ENCODE peak calls at places on chromosome 20, in ten cellular contexts. G, H, J, Z, N, C, A, Q, Y and T are unnamed samples.
A peak's percentile ranks its signal among the peaks of the same experiment; 100 is the strongest.

GRCh38 chr20:19814241-19814640 is 56.2 kb downstream of the RIN2 start:
- DNase-seq in H (no peak), Z (no peak), C (no peak), Q (no peak), J (no peak), A (no peak), N (no peak), Y (no peak), G (no peak), T (no peak)

GRCh38 chr20:17624070-17624469 is 54.2 kb downstream of the DSTN start:
- DNase-seq in Y (no peak), N (no peak), C (peak; percentile 8), G (no peak), Q (peak; percentile 6), A (no peak), J (no peak), H (no peak), Z (peak; percentile 32), T (no peak)

GRCh38 chr20:61639200-61639599 is 387.1 kb downstream of the CDH4 start:
- DNase-seq in Q (no peak), H (no peak), J (no peak), Z (no peak), A (peak; percentile 17), N (peak; percentile 33), Y (no peak), C (no peak), G (no peak), T (no peak)

GRCh38 chr20:5168582-5169396 is 42.0 kb downstream of the CDS2 start:
- DNase-seq in J (no peak), Q (no peak), N (peak; percentile 38), G (peak; percentile 52), C (peak; percentile 35), A (peak; percentile 70), Y (no peak), H (no peak), Z (no peak), T (no peak)

GRCh38 chr20:11853359-11853758 is 64.3 kb upstream of the BTBD3 start:
- DNase-seq in C (no peak), Q (no peak), H (no peak), Z (no peak), Y (no peak), N (peak; percentile 52), J (no peak), A (no peak), G (no peak), T (no peak)

GRCh38 chr20:1702855-1703254 is 45.3 kb upstream of the SIRPG start:
- DNase-seq in A (no peak), Y (no peak), Q (no peak), C (no peak), H (no peak), J (no peak), Z (no peak), N (no peak), G (no peak), T (no peak)

GRCh38 chr20:39825950-39826349 is 863.1 kb downstream of the MAFB start:
- DNase-seq in Y (peak; percentile 35), J (no peak), Z (no peak), N (peak; percentile 13), C (no peak), A (peak; percentile 67), Q (no peak), H (no peak), G (no peak), T (no peak)

GRCh38 chr20:40606660-40607059 is 82.4 kb downstream of the MAFB start:
- DNase-seq in Q (no peak), Y (no peak), G (no peak), C (no peak), H (no peak), A (no peak), Z (no peak), N (no peak), J (no peak), T (no peak)

GRCh38 chr20:41394931-41395668 is 28.5 kb upstream of the EMILIN3 start:
- DNase-seq in G (no peak), Q (peak; percentile 59), N (no peak), C (no peak), H (peak; percentile 15), Z (peak; percentile 65), A (no peak), Y (no peak), J (no peak), T (no peak)

GRCh38 chr20:54940471-54940870 is 465.1 kb downstream of the DOK5 start:
- DNase-seq in G (no peak), Y (no peak), Z (no peak), A (no peak), J (no peak), H (no peak), C (no peak), Q (no peak), N (no peak), T (no peak)
- TF ChIP-seq CTCF in G (no peak), Y (no peak), Z (no peak), A (no peak), J (no peak), H (no peak), C (no peak), Q (no peak), N (no peak), T (no peak)

DNA sequence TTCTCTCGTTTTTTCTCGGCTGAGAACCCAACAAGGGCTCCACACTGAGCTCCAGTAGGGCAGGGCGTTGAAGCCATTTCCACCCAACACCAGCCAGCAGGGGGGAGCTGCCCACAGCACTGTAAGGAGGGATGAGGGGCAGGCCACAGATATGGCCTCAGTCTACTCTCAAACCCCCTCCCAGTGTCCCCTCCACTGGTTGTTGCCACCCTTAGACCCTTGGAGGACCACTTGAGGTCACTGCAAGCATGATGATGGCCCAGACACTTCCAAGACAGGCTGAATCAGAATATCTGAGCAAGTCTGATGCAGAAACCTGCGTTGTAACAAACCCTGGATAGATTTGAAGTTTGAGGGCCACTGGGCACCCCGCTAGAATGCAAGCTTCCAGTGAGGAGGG is 217.0 kb upstream of the CST7 start:
- DNase-seq in C (no peak), G (no peak), Y (no peak), Q (no peak), N (no peak), H (no peak), A (no peak), Z (no peak), J (no peak), T (no peak)
- TF ChIP-seq CTCF in C (no peak), G (no peak), Y (no peak), Q (no peak), N (no peak), H (no peak), A (no peak), Z (no peak), J (no peak), T (no peak)

DNA sequence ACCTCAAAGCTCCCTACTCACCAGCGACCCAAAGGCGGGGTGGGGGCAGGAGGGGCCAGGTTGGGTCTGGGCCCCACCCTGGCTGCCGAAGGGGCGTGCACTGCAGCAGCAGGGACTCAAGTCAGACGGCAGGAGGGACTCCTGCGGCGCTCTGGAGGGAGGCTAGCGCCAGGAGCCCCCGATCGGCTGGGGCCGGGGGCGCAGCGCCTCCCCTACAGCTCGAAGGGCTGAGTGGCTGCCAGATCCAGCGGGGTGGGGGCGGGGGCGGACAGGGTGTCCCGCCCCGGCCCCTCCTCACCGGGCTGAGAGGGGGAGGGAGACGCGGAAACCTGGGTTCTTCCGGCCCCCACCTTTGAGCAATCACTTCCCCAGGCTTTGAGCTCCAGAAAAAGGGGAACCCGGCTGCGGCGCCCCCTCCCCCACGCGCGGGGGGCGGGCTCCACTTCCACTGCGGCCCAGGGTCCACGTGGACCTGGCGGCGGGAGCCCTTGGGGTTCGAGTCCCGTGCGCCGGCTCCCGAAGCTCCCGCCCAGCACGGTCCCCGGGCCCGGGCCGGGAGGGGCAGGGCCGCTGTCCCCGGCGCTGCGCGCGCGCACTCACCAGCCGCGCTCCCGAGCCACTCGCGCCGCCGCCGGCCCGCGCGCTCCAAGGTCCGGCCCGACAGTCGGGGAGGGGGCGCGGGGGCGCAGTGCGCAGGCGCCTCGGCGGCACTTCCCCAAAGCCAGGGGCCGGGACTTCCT is at the start of gene RGS19:
- DNase-seq in H (peak; percentile 91), N (peak; percentile 64), Y (peak; percentile 92), C (no peak), A (peak; percentile 46), J (peak; percentile 73), G (peak; percentile 89), Z (peak; percentile 78), Q (peak; percentile 31), T (peak; percentile 60)
- TF ChIP-seq CTCF in H (no peak), N (no peak), Y (no peak), C (no peak), A (no peak), J (no peak), G (no peak), Z (no peak), Q (no peak), T (no peak)

DNA sequence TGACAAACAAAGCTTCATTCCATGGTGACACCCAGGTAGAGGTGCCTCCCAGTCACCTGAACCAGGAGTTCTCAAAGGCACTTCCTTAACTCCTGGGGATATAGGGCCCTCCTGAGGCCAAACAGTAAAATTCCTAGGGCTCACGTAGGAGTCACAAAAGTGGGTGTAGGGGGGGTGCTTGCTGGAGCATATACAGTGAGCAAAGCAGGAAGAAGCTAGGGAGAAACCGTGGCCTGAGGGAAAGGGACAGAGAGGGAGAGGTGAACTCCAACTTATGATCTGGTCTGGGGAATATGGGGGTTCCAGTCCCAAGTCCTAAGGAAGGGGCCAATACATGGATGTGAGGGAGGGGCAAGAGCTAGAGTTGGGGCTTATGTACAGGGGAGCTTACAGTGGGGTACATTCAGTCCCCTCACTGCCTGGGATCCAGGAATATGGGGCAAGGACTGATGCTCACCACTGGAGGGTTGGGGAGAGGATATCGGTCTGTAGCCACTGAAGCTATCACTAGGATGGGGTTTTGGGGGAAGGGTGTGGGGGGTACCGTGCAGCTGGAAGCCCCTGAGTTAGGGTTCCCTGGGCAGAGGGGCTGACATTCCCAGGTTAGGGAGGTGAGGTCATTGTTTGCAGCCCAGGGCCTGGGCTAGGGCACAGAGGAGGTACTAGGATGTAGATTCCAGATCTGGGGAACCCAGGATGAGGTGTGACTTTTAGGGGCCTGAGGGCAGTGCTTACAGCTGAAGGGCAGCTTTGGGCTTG is 950 bp downstream of the PEDS1 start:
- DNase-seq in Y (no peak), A (no peak), N (no peak), J (no peak), G (peak; percentile 65), Q (no peak), C (no peak), Z (no peak), H (no peak), T (no peak)
- TF ChIP-seq CTCF in Y (no peak), A (no peak), N (no peak), J (no peak), G (peak; percentile 31), Q (no peak), C (no peak), Z (no peak), H (peak; percentile 15), T (no peak)

DNA sequence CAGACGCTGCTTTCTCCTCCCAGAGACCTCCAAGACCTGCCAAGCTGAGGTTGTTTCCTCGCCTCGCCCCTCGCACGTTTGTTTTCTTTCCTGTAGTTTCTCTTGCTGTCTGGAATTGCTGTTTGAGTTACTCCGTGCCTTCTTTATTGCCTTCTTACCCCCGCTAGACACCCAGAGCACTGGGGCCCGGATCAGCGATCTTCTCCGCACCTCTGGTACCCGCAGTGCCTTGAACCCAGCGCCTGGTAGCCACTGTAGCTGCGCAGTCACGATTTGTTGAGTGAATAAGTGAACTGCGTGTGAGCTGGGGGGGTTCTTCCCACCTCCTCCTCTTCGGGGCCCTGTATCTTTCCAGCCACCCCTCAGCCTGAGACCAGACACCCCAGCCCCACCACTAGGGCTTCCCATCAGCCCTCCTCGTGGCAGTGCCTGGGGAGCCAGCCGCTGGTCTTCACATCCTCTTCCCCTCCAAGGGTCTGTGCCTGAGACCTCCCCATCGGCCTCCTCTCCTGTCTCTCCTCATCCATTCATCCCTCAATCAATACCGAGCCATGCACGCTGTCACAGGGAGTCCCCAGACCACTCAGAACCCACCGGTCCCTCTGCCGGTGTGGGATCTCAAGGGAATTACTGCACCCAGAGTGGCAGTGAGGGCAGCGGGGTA is 849 bp upstream of the BMP7 start:
- DNase-seq in C (no peak), N (no peak), A (no peak), G (no peak), J (no peak), Q (no peak), H (no peak), Z (no peak), Y (no peak), T (no peak)
- TF ChIP-seq CTCF in C (no peak), N (no peak), A (no peak), G (no peak), J (no peak), Q (no peak), H (no peak), Z (no peak), Y (no peak), T (no peak)